ENCODE peak calls at places on chromosomes 7 and 10, in eight cellular contexts. L is A549, J is brain microvascular endothelial cell, F is ovary, B is ascending aorta, Q is fibroblast of lung, Y is left lung, E is fibroblast of mammary gland. N is an unnamed sample.

GRCh38 chr7:115941703-115942268 is 88.8 kb downstream of the TFEC start:
- DNase-seq in L (no peak), Y (no peak), F (no peak), B (no peak), E (peak), J (peak), Q (peak), N (no peak)

GRCh38 chr7:37201003-37201875 is 247.4 kb downstream of the ELMO1 start:
- DNase-seq in F (peak), E (peak), B (peak), Q (peak), Y (peak), J (peak), L (peak), N (peak)

GRCh38 chr10:12703813-12704212 is 297.7 kb downstream of the CCDC3 start:
- DNase-seq in F (no peak), Y (no peak), E (peak), B (no peak), J (peak), Q (peak), L (no peak), N (peak)

GRCh38 chr10:10007972-10008371 is 1009.7 kb upstream of the CELF2 start:
- DNase-seq in E (peak), J (no peak), Q (peak), B (no peak), F (no peak), Y (no peak), L (no peak), N (no peak)

GRCh38 chr7:116258734-116259133 is 48.4 kb downstream of the TES start:
- DNase-seq in J (peak), E (peak), Q (peak), B (no peak), Y (no peak), L (peak), F (peak), N (no peak)

GRCh38 chr7:130350945-130351663 is 6.5 kb downstream of the CPA5 start:
- DNase-seq in E (peak), L (no peak), F (peak), Y (no peak), B (no peak), J (no peak), Q (no peak), N (no peak)

GRCh38 chr10:114839901-114840300 is 18.3 kb downstream of the FHIP2A start:
- DNase-seq in Q (no peak), F (no peak), E (no peak), J (no peak), L (no peak), B (no peak), Y (no peak), N (no peak)

GRCh38 chr7:113730309-113730955 is 188.4 kb downstream of the PPP1R3A start:
- DNase-seq in E (peak), F (no peak), Q (peak), L (no peak), J (peak), B (no peak), Y (no peak), N (peak)

GRCh38 chr7:30656611-30657010 is 25.6 kb downstream of the CRHR2 start:
- DNase-seq in J (no peak), B (no peak), L (no peak), Y (no peak), Q (no peak), E (no peak), F (no peak), N (no peak)

GRCh38 chr10:109214916-109215740 is 708.2 kb downstream of the XPNPEP1 start:
- DNase-seq in B (no peak), E (no peak), Y (no peak), J (no peak), F (no peak), Q (no peak), L (no peak), N (no peak)

GRCh38 chr10:27742926-27743735 is 2.5 kb downstream of the MKX start:
- DNase-seq in J (no peak), F (peak), Y (peak), B (no peak), L (no peak), Q (peak), E (no peak), N (no peak)

GRCh38 chr10:100827819-100828743 is 82.7 kb downstream of the PAX2 start:
- DNase-seq in Y (no peak), L (peak), E (no peak), Q (peak), J (no peak), F (no peak), B (no peak), N (no peak)

GRCh38 chr10:21603721-21604120 is 69.7 kb downstream of the MLLT10 start:
- DNase-seq in J (no peak), L (no peak), E (no peak), B (no peak), F (no peak), Y (no peak), Q (no peak), N (no peak)

GRCh38 chr7:12709731-12710502 is 22.5 kb downstream of the ARL4A start:
- DNase-seq in F (no peak), Y (no peak), Q (peak), E (peak), L (no peak), B (no peak), J (no peak), N (peak)

GRCh38 chr7:42096681-42097637 is 140.1 kb downstream of the GLI3 start:
- DNase-seq in J (no peak), E (peak), F (peak), B (no peak), Y (no peak), Q (peak), L (no peak), N (no peak)

GRCh38 chr10:117226813-117227451 is 14.0 kb upstream of the SLC18A2 start:
- DNase-seq in E (peak), Y (no peak), J (peak), Q (no peak), L (peak), F (peak), B (no peak), N (no peak)

GRCh38 chr10:9294865-9295264 is 1240.4 kb downstream of the GATA3 start:
- DNase-seq in J (no peak), E (no peak), L (no peak), B (no peak), Y (no peak), F (no peak), Q (no peak), N (no peak)

GRCh38 chr7:45586748-45587520 is 12.8 kb downstream of the ADCY1 start:
- DNase-seq in J (no peak), E (no peak), B (no peak), Y (peak), L (no peak), F (no peak), Q (no peak), N (no peak)

GRCh38 chr7:24602860-24603456 is 29.7 kb downstream of the PALS2 start:
- DNase-seq in E (no peak), B (no peak), J (no peak), Y (no peak), Q (no peak), L (no peak), F (no peak), N (no peak)

GRCh38 chr10:104767745-104768144 is 126.7 kb downstream of the SORCS3 start:
- DNase-seq in F (no peak), B (no peak), E (no peak), Q (no peak), J (no peak), Y (no peak), L (no peak), N (no peak)

GRCh38 chr10:128540806-128541739 is 414.9 kb upstream of the MKI67 start:
- DNase-seq in J (no peak), E (peak), F (no peak), Q (no peak), Y (no peak), B (no peak), L (no peak), N (no peak)

GRCh38 chr7:66016131-66016461 is 34.1 kb upstream of the GUSB start:
- DNase-seq in L (no peak), Q (peak), B (no peak), Y (no peak), J (no peak), F (no peak), E (peak), N (no peak)

GRCh38 chr10:78717200-78717599 is 351.6 kb upstream of the ZMIZ1 start:
- DNase-seq in J (no peak), B (no peak), F (no peak), Y (no peak), E (peak), Q (peak), L (no peak), N (peak)

GRCh38 chr10:5975641-5976473 is 1.5 kb downstream of the IL15RA start:
- DNase-seq in F (no peak), Y (no peak), B (no peak), L (no peak), J (no peak), Q (no peak), E (peak), N (no peak)

GRCh38 chr7:50782376-50783208 is at the start of gene GRB10:
- DNase-seq in E (peak), J (no peak), F (peak), Y (no peak), L (no peak), B (no peak), Q (peak), N (no peak)

DNA sequence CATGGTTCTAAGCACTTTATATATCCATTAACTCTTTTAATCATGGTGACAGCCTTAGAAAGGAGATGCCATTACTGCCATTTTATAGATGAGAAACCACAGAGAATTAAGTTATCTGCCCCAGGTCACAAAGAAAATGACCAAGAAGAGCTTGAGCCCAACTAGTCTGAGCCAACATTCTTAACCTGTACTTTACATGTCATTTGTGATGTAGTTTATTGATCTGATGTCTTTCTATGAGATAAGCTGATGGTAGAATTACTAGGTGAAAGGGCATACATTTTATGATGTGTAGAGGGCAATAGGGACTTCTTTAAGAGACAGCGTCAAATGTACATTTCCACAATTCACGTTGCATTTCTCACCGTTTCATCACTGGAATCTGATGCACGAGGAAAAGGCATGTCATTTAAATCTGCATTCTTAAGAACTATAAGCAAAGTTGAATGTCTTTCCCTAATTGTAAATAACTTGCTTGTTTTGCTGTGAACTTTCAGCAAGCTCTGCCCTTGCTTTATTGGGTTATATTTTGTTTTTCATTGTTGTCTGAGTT is 11.3 kb downstream of the ACSL5 start:
- DNase-seq in B (no peak), L (no peak), Q (no peak), E (no peak), F (no peak), Y (no peak), J (no peak), N (no peak)
- H3K4me3 ChIP-seq in B (no peak), L (no peak), Q (no peak), E (no peak), F (no peak), Y (no peak), J (no peak), N (no peak)

GRCh38 chr10:90148121-90148855 is 446.9 kb downstream of the KIF20B start:
- DNase-seq in Y (no peak), E (peak), Q (peak), L (no peak), F (no peak), J (no peak), B (no peak), N (no peak)
- TF ChIP-seq CTCF in Y (peak), E (peak), Q (peak), L (peak), F (no peak), J (peak), B (no peak), N (peak)

GRCh38 chr7:94294471-94295131 is 100.1 kb upstream of the COL1A2 start:
- DNase-seq in E (peak), B (no peak), Q (no peak), L (no peak), J (no peak), F (no peak), Y (no peak), N (no peak)

GRCh38 chr7:94296886-94297285 is 97.8 kb upstream of the COL1A2 start:
- DNase-seq in Y (no peak), F (no peak), L (no peak), Q (no peak), E (peak), J (no peak), B (no peak), N (no peak)

GRCh38 chr7:94298943-94299342 is 95.8 kb upstream of the COL1A2 start:
- DNase-seq in F (peak), J (peak), L (no peak), B (no peak), Q (peak), E (peak), Y (no peak), N (no peak)

GRCh38 chr7:94295805-94296204 is 98.9 kb upstream of the COL1A2 start:
- DNase-seq in Q (peak), Y (no peak), F (peak), E (peak), J (peak), L (peak), B (no peak), N (no peak)

DNA sequence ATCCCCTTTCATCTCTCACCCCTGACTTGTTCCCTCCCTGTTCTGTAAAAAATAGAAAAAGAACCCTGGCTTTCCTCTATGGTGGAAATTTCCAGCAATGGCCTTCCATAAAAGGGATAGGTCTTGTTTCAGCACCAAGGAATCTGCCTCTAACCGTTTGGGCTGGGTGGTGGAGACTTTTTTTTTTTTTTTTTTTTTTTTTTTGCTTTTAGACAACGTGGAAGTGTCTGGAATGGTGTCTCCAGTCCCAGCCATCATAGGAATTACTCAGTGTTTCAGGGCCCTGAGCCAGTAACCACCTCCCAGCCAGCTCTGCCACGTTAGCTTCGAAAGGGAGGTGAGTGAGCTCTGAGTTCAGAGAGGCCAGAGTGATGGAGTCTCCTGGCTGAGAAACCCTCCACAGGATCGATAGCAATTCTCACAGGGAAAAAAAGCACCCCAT is 97.3 kb upstream of the COL1A2 start:
- DNase-seq in B (peak), F (peak), Y (peak), J (peak), L (no peak), E (peak), Q (peak), N (peak)
- H3K4me3 ChIP-seq in B (no peak), F (no peak), Y (no peak), J (no peak), L (no peak), E (peak), Q (peak), N (peak)

DNA sequence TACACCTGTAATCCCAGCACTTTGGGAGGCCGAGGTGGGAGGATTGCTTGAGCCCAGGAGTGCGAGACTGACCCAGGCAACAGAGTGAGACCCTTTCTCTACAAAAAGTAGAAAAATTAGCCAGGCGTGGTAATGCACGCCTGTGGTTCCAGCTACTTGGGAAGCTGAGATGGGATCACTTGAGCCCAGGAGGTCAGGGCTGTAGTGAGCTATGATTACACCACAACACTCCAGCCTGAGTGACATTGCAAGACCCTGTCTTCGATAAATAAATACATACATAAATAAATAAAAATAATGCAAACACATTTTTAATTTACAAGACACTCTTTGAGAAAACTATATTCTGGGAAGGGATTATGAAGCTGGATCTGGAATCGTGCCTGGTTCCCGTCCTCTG is 236.1 kb downstream of the BAMBI start:
- DNase-seq in E (no peak), L (no peak), Q (no peak), F (no peak), B (no peak), J (no peak), Y (no peak), N (no peak)
- TF ChIP-seq CTCF in E (no peak), L (no peak), Q (no peak), F (no peak), B (no peak), J (no peak), Y (no peak), N (no peak)

DNA sequence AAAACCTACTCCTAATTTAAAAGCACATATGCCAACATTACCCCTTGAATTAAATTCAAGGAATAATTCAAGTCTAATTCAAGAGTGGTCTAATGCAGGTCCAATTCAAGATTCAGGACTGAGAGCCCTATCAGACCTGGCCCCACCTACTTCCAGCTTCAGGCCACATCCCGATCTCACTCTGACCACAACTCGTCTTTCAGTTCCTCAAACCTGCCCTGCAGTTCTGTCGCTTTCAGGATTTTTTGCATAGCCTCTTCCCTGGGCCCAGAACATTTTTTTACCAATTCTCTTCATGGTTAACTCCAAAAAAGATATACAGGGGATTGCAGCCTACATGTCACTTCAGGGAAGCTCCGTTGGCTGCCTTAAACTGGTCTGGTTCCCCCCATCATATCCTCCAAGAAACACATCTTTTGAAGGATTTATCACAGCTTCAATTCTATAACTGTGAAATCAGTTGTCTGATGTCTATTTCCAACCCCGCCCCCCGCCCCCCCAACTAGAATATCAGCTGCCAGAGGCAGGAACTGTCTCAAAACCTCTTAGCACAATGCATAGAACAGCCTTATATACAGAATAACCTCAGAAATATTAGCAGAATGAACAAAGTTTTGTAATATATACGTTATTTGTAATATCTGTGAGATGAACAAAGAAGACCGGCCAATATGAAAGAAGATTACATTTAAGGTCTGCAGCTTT is 20.8 kb downstream of the CCDC6 start:
- DNase-seq in Q (no peak), B (no peak), E (no peak), F (no peak), Y (peak), L (no peak), J (no peak), N (no peak)
- H3K4me3 ChIP-seq in Q (no peak), B (no peak), E (no peak), F (no peak), Y (no peak), L (no peak), J (no peak), N (no peak)

GRCh38 chr7:49243521-49243920 is 319.2 kb downstream of the CDC14C start:
- DNase-seq in E (no peak), Y (no peak), F (no peak), J (no peak), Q (no peak), L (no peak), B (no peak), N (no peak)
- TF ChIP-seq CTCF in E (no peak), Y (no peak), F (no peak), J (no peak), Q (no peak), L (no peak), B (no peak), N (no peak)

N was measured in AG04449.